ENCODE peak calls at places on chromosomes 3 and 15, in four cellular contexts. One of them, this sample, is unnamed.

GRCh38 chr15:65655026-65655425 is 33.3 kb downstream of the SLC24A1 start:
- DNase-seq in K562: no peak
- DNase-seq in HepG2: peak
- DNase-seq in GM12878: no peak
- DNase-seq in this sample: no peak

GRCh38 chr3:52176951-52177700 is 20.8 kb upstream of the ALAS1 start:
- DNase-seq in K562: no peak
- DNase-seq in HepG2: peak
- DNase-seq in GM12878: no peak
- DNase-seq in this sample: no peak

GRCh38 chr3:25479727-25480010 is 51.6 kb downstream of the RARB start:
- DNase-seq in K562: no peak
- DNase-seq in HepG2: no peak
- DNase-seq in GM12878: no peak
- DNase-seq in this sample: no peak

GRCh38 chr3:59425371-59425770 is 375.5 kb upstream of the CFAP20DC start:
- DNase-seq in K562: no peak
- DNase-seq in HepG2: peak
- DNase-seq in GM12878: no peak
- DNase-seq in this sample: no peak

GRCh38 chr3:50503504-50503903 is at the start of gene CACNA2D2:
- DNase-seq in K562: peak
- DNase-seq in HepG2: no peak
- DNase-seq in GM12878: no peak
- DNase-seq in this sample: peak

GRCh38 chr3:127097009-127097350 is 96.0 kb upstream of the PRR23E start:
- DNase-seq in K562: no peak
- DNase-seq in HepG2: no peak
- DNase-seq in GM12878: no peak
- DNase-seq in this sample: no peak

GRCh38 chr3:71064288-71064975 is 519.1 kb downstream of the FOXP1 start:
- DNase-seq in K562: peak
- DNase-seq in HepG2: peak
- DNase-seq in GM12878: no peak
- DNase-seq in this sample: peak

GRCh38 chr15:42408178-42408577 is 48.9 kb downstream of the CAPN3 start:
- DNase-seq in K562: no peak
- DNase-seq in HepG2: no peak
- DNase-seq in GM12878: no peak
- DNase-seq in this sample: no peak

GRCh38 chr3:139715736-139716135 is 38.0 kb upstream of the NMNAT3 start:
- DNase-seq in K562: no peak
- DNase-seq in HepG2: no peak
- DNase-seq in GM12878: no peak
- DNase-seq in this sample: no peak

GRCh38 chr3:120196812-120197211 is 88.2 kb downstream of the GPR156 start:
- DNase-seq in K562: no peak
- DNase-seq in HepG2: no peak
- DNase-seq in GM12878: no peak
- DNase-seq in this sample: no peak

GRCh38 chr3:170717410-170718402 is 131.8 kb upstream of the SLC7A14 start:
- DNase-seq in K562: peak
- DNase-seq in HepG2: no peak
- DNase-seq in GM12878: no peak
- DNase-seq in this sample: no peak

GRCh38 chr15:31974855-31975421 is 55.4 kb upstream of the CHRNA7 start:
- DNase-seq in K562: peak
- DNase-seq in HepG2: peak
- DNase-seq in GM12878: no peak
- DNase-seq in this sample: peak

DNA sequence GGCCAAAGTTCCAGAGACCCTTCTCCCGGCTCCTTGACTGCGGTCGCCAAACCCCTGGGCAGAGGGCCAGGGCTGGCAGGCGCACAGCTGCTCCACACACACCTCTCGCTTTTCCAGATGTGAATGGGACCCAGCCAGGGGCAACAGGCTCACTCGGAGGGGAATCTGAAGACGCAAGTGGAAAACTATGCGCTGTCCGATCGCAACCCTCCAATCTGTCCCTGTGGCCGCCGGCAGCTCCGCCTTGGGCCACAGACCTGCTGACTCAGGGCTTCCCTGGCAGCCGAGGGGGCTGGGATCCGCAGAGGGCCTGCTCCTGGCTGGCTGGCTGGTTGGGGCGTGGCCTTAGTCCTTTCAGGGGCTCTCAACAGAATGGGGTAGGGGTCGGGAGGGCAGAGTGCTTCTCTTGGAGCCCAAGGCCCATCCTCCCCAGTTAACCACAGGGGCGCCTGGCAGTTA is 54.0 kb downstream of the IQSEC1 start:
- DNase-seq in K562: peak
- DNase-seq in HepG2: no peak
- DNase-seq in GM12878: no peak
- DNase-seq in this sample: no peak
- TF ChIP-seq FOXK2 in K562: no peak
- TF ChIP-seq FOXK2 in HepG2: no peak
- TF ChIP-seq FOXK2 in GM12878: no peak
- TF ChIP-seq FOXK2 in this sample: no peak

GRCh38 chr3:150286390-150287147 is 121.5 kb upstream of the TSC22D2 start:
- DNase-seq in K562: peak
- DNase-seq in HepG2: peak
- DNase-seq in GM12878: peak
- DNase-seq in this sample: peak
- TF ChIP-seq FOXK2 in K562: no peak
- TF ChIP-seq FOXK2 in HepG2: no peak
- TF ChIP-seq FOXK2 in GM12878: no peak
- TF ChIP-seq FOXK2 in this sample: no peak

GRCh38 chr15:89016549-89017041 is 71.7 kb upstream of the ABHD2 start:
- DNase-seq in K562: no peak
- DNase-seq in HepG2: no peak
- DNase-seq in GM12878: no peak
- DNase-seq in this sample: no peak

GRCh38 chr15:89017370-89018066 is 70.7 kb upstream of the ABHD2 start:
- DNase-seq in K562: peak
- DNase-seq in HepG2: peak
- DNase-seq in GM12878: peak
- DNase-seq in this sample: peak

GRCh38 chr15:89015412-89016097 is 72.7 kb upstream of the ABHD2 start:
- DNase-seq in K562: no peak
- DNase-seq in HepG2: no peak
- DNase-seq in GM12878: no peak
- DNase-seq in this sample: no peak

GRCh38 chr15:89019436-89019835 is 68.8 kb upstream of the ABHD2 start:
- DNase-seq in K562: no peak
- DNase-seq in HepG2: no peak
- DNase-seq in GM12878: no peak
- DNase-seq in this sample: no peak

GRCh38 chr15:89018235-89018634 is 70.0 kb upstream of the ABHD2 start:
- DNase-seq in K562: no peak
- DNase-seq in HepG2: no peak
- DNase-seq in GM12878: no peak
- DNase-seq in this sample: no peak
- TF ChIP-seq FOXK2 in K562: no peak
- TF ChIP-seq FOXK2 in HepG2: no peak
- TF ChIP-seq FOXK2 in GM12878: no peak
- TF ChIP-seq FOXK2 in this sample: no peak

GRCh38 chr3:38649500-38650247 is at the start of gene SCN5A:
- DNase-seq in K562: peak
- DNase-seq in HepG2: no peak
- DNase-seq in GM12878: no peak
- DNase-seq in this sample: peak
- TF ChIP-seq FOXK2 in K562: no peak
- TF ChIP-seq FOXK2 in HepG2: no peak
- TF ChIP-seq FOXK2 in GM12878: no peak
- TF ChIP-seq FOXK2 in this sample: no peak

DNA sequence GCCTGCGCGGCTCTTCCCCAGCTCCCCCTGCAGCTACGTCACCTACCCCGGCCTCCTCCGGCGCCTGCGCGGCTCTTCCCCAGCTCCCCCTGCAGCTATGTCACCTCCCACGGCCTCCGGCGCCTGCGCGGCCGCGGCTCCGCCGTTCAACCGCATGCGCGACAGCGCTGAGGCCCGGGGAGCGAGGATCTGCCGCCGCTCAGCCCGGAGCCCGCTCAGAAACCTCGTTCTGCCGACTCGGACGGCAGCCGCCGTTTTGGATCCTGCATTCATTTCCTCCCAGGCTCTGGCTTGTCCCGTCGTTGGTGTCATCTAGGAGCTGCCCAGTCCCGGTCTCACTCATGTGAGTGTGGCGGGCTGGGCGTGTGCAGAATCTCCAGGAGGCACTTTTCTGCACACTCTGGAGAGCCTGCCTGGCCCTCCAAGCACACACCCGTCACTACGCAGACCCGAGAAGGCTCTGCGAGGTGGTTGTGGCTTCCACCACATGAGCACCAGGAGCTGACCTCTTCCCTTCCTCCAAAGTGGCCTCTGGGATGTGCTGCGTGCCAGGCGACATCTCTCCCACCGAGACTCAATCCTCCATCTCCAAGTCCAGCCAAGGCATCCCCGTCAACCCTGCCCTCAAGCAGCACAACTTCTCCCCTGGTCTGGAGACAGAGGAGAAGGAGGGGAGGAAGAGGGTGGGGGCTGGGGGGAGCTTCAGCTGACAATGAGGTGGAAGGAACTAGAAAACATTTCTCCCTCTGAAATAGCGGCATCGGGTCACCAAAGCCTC is 165.3 kb downstream of the CHSY1 start:
- DNase-seq in K562: peak
- DNase-seq in HepG2: no peak
- DNase-seq in GM12878: no peak
- DNase-seq in this sample: no peak
- TF ChIP-seq FOXK2 in K562: no peak
- TF ChIP-seq FOXK2 in HepG2: no peak
- TF ChIP-seq FOXK2 in GM12878: no peak
- TF ChIP-seq FOXK2 in this sample: no peak

GRCh38 chr15:80695099-80695910 is at the start of gene ABHD17C:
- DNase-seq in K562: peak
- DNase-seq in HepG2: peak
- DNase-seq in GM12878: no peak
- DNase-seq in this sample: peak

GRCh38 chr15:80697316-80697715 is 2.2 kb downstream of the ABHD17C start:
- DNase-seq in K562: no peak
- DNase-seq in HepG2: no peak
- DNase-seq in GM12878: no peak
- DNase-seq in this sample: no peak

GRCh38 chr15:80693682-80694623 is 1.2 kb upstream of the ABHD17C start:
- DNase-seq in K562: no peak
- DNase-seq in HepG2: no peak
- DNase-seq in GM12878: no peak
- DNase-seq in this sample: no peak

GRCh38 chr15:80694624-80695098 is 449 bp upstream of the ABHD17C start:
- DNase-seq in K562: no peak
- DNase-seq in HepG2: no peak
- DNase-seq in GM12878: no peak
- DNase-seq in this sample: peak

DNA sequence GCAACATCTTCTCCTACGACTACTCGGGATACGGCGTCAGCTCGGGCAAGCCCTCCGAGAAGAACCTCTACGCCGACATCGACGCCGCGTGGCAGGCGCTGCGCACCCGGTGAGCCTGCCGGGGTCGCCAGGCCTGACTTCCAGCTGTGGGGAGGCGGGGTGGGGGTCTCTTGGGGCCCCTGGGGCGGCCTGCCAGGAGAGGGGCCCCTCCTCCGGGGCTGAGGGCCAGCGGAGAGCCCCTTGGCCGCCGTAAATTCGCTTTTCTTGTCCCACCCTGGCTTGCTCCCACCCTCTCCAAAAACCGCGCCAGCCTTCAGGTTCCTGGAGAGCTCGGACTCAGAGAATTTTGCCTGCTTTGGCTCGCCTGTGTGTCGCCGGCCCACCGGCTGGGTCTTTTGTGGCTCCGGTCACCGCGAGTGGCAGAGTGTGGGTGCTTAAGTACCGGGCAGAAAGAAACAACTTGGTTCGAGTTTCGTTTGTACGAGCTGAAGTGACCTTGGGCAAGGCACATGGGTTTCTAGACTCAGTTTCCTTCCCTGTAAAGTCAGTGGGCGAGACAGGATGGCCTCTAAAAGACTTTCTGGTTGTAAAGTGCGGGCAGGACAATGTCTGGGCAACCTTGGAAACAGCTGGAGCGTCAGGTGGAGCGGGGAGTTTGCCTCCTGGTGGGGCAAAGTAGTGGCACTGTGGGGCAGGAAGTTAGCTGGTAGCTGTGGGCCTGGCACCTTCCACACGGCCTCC is 971 bp downstream of the ABHD17C start:
- DNase-seq in K562: no peak
- DNase-seq in HepG2: peak
- DNase-seq in GM12878: no peak
- DNase-seq in this sample: peak
- TF ChIP-seq FOXK2 in K562: no peak
- TF ChIP-seq FOXK2 in HepG2: no peak
- TF ChIP-seq FOXK2 in GM12878: no peak
- TF ChIP-seq FOXK2 in this sample: no peak

GRCh38 chr15:36965561-36966342 is 134.6 kb downstream of the MEIS2 start:
- DNase-seq in K562: no peak
- DNase-seq in HepG2: no peak
- DNase-seq in GM12878: no peak
- DNase-seq in this sample: no peak
- TF ChIP-seq FOXK2 in K562: no peak
- TF ChIP-seq FOXK2 in HepG2: no peak
- TF ChIP-seq FOXK2 in GM12878: no peak
- TF ChIP-seq FOXK2 in this sample: no peak